ENCODE peak calls at places on chromosome 17, in five cellular contexts. J is GM12891, B is prostate gland, Q is GM12892, D is sigmoid colon. M is an unnamed sample.

GRCh38 chr17:29068828-29069227 is 25.9 kb downstream of the PIPOX start:
- DNase-seq in B (no peak), D (no peak), Q (no peak), J (no peak), M (no peak)

GRCh38 chr17:13135496-13135895 is 117.7 kb upstream of the ELAC2 start:
- DNase-seq in Q (no peak), J (no peak), D (no peak), B (no peak), M (peak)

GRCh38 chr17:57342141-57342540 is 85.8 kb downstream of the MSI2 start:
- DNase-seq in Q (no peak), D (no peak), B (no peak), J (no peak), M (no peak)

GRCh38 chr17:915416-916201 is 64.0 kb downstream of the NXN start:
- DNase-seq in J (no peak), Q (no peak), B (no peak), D (no peak), M (no peak)

GRCh38 chr17:12867726-12868125 is 78.4 kb downstream of the ARHGAP44 start:
- DNase-seq in J (no peak), B (no peak), Q (no peak), D (no peak), M (no peak)

GRCh38 chr17:6505425-6506142 is 50.8 kb downstream of the PITPNM3 start:
- DNase-seq in B (no peak), Q (no peak), D (peak), J (no peak), M (no peak)

GRCh38 chr17:17906418-17907215 is 65.6 kb downstream of the TOM1L2 start:
- DNase-seq in Q (no peak), B (peak), J (no peak), D (peak), M (no peak)

GRCh38 chr17:40068917-40069750 is 6.4 kb downstream of the THRA start:
- DNase-seq in Q (no peak), J (peak), B (peak), D (peak), M (peak)

GRCh38 chr17:31392856-31393748 is 1.6 kb downstream of the RAB11FIP4 start:
- DNase-seq in B (peak), J (no peak), D (no peak), Q (no peak), M (peak)

GRCh38 chr17:67441052-67441738 is 64.1 kb downstream of the PITPNC1 start:
- DNase-seq in B (no peak), D (no peak), J (no peak), Q (no peak), M (peak)

GRCh38 chr17:32266389-32267269 is 997 bp downstream of the RHBDL3 start:
- DNase-seq in B (no peak), D (no peak), J (no peak), Q (no peak), M (no peak)

GRCh38 chr17:18961634-18962493 is 9.9 kb downstream of the SLC5A10 start:
- DNase-seq in J (no peak), Q (peak), D (no peak), B (no peak), M (no peak)

GRCh38 chr17:41917192-41917591 is 1.6 kb downstream of the ACLY start:
- DNase-seq in Q (no peak), J (no peak), B (peak), D (no peak), M (no peak)

GRCh38 chr17:16442594-16443389 is 27.4 kb downstream of the TRPV2 start:
- DNase-seq in J (no peak), D (no peak), Q (no peak), B (no peak), M (no peak)

GRCh38 chr17:48553190-48553547 is 8.3 kb upstream of the HOXB2 start:
- DNase-seq in D (peak), Q (no peak), B (no peak), J (no peak), M (no peak)

GRCh38 chr17:73042809-73043685 is 49.4 kb downstream of the SLC39A11 start:
- DNase-seq in J (no peak), B (no peak), Q (no peak), D (no peak), M (no peak)

GRCh38 chr17:57839571-57839923 is 10.3 kb downstream of the MRPS23 start:
- DNase-seq in B (peak), D (no peak), J (no peak), Q (no peak), M (no peak)

GRCh38 chr17:46832945-46833839 is 14.7 kb upstream of the WNT3 start:
- DNase-seq in J (no peak), D (no peak), Q (no peak), B (peak), M (no peak)

DNA sequence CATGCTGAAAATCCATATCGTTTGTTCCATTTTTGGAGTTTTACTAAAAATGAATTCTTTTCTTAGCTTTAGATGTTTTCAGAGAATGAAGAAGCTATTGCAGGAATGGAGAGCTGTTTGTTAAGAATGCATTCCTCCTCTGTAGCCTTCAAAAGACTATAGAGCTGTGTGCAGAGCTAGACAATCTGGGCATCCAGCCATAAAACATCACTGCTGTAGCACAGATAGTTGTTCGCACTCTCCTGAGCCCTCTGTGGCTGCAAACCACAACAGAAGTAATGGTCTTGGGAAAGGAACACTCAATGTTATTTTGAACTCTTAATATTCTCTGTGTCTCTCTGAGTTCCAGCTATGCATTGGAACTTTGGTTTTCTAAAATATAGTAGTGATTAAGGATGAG is 4.9 kb downstream of the TNRC6C start:
- DNase-seq in J (no peak), Q (no peak), B (peak), D (peak), M (peak)
- TF ChIP-seq POLR2AphosphoS5 in J (no peak), Q (no peak), B (no peak), D (no peak), M (peak)

DNA sequence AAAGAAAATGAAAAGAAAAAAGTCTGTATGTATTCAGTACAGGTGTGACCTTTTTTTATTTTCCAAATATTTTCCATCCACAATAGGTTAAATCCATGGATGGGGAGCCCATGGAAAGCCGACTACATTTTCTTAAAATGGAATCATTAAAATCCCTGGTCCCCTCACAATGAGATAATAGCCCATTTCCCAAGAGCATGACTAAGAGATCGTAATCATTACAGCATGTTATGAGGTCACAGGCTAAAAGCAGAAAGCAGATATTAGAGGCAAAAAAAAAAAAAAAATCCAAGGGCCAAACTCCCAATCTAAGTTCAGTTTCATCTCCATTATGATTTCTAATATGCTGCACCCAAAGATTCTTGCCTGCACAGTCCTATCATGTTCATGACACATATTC is 44.7 kb downstream of the CYTH1 start:
- DNase-seq in Q (no peak), J (no peak), D (no peak), B (no peak), M (no peak)
- TF ChIP-seq POLR2AphosphoS5 in Q (no peak), J (no peak), D (no peak), B (no peak), M (no peak)

GRCh38 chr17:79919164-79919585 is 79.9 kb upstream of the CBX4 start:
- DNase-seq in J (no peak), B (peak), Q (no peak), D (peak), M (no peak)
- TF ChIP-seq POLR2AphosphoS5 in J (no peak), B (peak), Q (no peak), D (no peak), M (peak)

GRCh38 chr17:75154195-75155106 is at the start of gene JPT1:
- DNase-seq in D (peak), B (peak), J (peak), Q (peak), M (peak)

GRCh38 chr17:75163074-75163473 is 8.8 kb upstream of the JPT1 start:
- DNase-seq in D (no peak), J (no peak), B (no peak), Q (no peak), M (no peak)

GRCh38 chr17:75155191-75155601 is 884 bp upstream of the JPT1 start:
- DNase-seq in Q (no peak), D (no peak), B (no peak), J (no peak), M (no peak)

GRCh38 chr17:75160211-75160610 is 5.9 kb upstream of the JPT1 start:
- DNase-seq in B (no peak), J (no peak), Q (no peak), D (no peak), M (no peak)

DNA sequence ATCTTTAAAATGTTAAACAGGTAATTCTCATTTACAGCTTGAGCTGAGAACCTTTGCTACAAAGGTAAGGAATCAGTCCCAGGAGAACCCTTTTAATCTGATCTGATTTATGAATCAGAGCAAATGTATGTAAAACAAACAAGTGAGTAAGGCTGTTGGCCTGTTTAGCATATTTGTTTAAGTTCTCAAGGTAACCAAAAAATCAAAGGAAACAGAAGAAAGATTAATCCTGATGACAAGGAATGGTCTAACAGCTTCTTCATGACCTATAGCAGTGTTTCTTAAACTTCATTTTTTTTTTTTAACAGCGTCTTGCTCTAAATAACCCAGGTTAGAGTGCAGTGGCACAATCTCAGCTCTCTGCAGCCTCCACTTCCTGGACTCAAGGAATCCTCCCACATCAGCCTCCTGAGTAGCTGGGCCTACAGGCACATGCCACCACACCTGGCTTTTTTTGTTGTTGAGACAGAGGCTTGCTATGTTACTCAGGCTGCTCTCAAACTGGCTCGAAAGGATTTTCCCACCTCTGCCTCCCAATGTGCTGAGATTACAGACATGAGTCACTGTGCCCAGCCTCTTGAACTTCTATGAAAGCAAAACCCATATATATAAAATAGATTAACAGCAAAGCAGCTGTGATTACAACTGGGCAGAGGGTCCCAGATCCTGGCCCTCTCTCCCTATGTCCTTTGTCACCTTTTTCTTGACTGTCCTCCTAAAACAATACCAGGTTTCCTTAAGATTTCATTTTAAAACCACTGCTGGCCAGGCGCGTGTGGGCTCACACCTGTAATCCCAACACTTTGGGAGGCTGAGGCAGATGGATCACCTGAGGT is 5.1 kb upstream of the JPT1 start:
- DNase-seq in Q (no peak), B (no peak), D (no peak), J (no peak), M (no peak)
- TF ChIP-seq POLR2AphosphoS5 in Q (no peak), B (no peak), D (no peak), J (no peak), M (no peak)

GRCh38 chr17:80503921-80504320 is 27.5 kb upstream of the NPTX1 start:
- DNase-seq in J (no peak), Q (no peak), B (no peak), D (no peak), M (no peak)

GRCh38 chr17:80503031-80503430 is 26.6 kb upstream of the NPTX1 start:
- DNase-seq in B (no peak), J (no peak), D (no peak), Q (no peak), M (no peak)

GRCh38 chr17:80502578-80502877 is 26.1 kb upstream of the NPTX1 start:
- DNase-seq in Q (no peak), B (no peak), D (no peak), J (no peak), M (no peak)

GRCh38 chr17:80499961-80500665 is 23.7 kb upstream of the NPTX1 start:
- DNase-seq in Q (no peak), D (no peak), J (no peak), B (no peak), M (no peak)

DNA sequence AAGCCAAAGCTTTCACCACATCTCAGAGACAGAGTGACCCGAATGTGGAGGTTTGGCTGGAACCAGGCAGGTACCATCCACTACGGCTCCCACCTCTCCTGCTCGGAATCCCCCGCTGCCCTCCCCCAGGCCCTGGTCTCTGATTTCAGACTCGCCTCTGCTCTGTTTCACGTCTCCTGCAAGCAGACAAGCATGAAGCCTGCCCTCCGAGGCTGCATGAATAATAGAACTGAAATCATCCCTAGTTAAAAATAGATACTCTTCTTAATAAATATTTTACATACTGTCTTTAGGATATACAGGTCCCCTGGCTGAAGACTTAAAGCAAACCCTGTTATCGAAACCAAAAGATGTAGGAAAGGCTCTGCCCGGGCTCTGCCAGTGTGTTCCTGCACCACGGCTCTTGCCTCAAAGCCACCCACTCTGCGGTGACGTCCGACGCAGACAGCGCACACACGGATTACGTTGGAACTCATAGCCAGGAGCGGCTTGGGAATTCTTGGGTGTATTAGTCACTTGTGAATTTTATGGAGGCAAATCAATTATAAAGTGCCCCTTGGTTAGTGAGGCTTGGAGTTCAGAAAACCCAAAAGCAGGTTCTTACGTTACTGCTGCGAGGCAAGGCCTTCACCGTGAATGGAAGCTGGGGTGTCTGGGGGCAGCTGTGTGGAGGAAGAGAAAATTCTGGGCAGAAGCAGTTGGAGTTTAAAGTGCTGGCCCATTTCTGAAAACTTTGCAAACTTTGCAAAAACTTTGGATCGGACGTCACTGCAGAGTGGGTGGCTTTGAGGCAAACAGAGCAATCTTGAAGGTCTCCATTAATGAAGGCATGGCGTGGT is 25.6 kb upstream of the NPTX1 start:
- DNase-seq in B (no peak), D (peak), Q (no peak), J (no peak), M (no peak)
- TF ChIP-seq POLR2AphosphoS5 in B (no peak), D (peak), Q (no peak), J (no peak), M (peak)

DNA sequence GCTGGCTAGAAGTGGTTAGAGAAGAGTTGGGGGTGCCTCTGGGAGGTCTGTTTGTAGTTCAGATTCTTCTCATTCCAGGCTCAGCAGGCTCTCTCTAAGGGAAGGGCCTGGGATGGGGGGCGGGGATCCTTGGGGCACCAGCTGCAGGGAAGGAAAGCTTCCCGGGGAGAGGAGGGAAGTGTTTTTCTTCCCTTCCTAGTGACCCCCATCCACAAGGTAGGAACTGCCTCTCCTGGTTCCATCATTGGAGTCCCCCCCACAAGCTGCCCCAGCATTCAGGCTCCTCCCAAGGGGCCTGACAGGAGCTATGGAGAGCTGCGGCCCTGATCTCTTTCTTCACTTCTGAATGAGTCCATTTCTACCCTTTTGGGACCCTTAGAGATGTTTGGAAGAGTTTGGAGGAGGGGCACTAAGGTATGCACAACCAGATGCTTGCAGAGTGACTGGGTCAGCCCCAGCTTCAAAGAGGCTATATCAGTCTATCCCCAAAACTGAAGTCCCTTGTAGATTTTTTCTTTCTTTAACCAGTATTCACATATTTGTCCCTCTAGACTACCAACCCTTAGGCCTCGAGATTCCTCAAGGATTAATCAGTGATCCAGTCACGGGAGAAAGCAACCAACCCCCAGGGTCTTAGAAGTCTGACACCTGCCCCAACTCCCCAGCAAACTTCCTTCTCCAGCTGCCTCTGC is 13.9 kb upstream of the FZD2 start:
- DNase-seq in D (no peak), Q (no peak), B (no peak), J (no peak), M (no peak)
- TF ChIP-seq POLR2AphosphoS5 in D (no peak), Q (no peak), B (no peak), J (no peak), M (no peak)

GRCh38 chr17:44829558-44830358 is at the start of gene GJC1:
- DNase-seq in B (no peak), J (peak), D (peak), Q (no peak), M (no peak)

GRCh38 chr17:44831270-44831770 is 1.2 kb upstream of the GJC1 start:
- DNase-seq in B (no peak), D (no peak), Q (no peak), J (no peak), M (no peak)

GRCh38 chr17:44828919-44829557 is 1.0 kb downstream of the GJC1 start:
- DNase-seq in D (no peak), Q (no peak), J (no peak), B (no peak), M (no peak)

GRCh38 chr17:44832821-44833220 is 2.7 kb upstream of the GJC1 start:
- DNase-seq in Q (no peak), J (no peak), D (no peak), B (no peak), M (no peak)

GRCh38 chr17:44830359-44831269 is 527 bp upstream of the GJC1 start:
- DNase-seq in D (peak), J (no peak), Q (no peak), B (no peak), M (no peak)
- TF ChIP-seq POLR2AphosphoS5 in D (no peak), J (no peak), Q (no peak), B (no peak), M (no peak)

DNA sequence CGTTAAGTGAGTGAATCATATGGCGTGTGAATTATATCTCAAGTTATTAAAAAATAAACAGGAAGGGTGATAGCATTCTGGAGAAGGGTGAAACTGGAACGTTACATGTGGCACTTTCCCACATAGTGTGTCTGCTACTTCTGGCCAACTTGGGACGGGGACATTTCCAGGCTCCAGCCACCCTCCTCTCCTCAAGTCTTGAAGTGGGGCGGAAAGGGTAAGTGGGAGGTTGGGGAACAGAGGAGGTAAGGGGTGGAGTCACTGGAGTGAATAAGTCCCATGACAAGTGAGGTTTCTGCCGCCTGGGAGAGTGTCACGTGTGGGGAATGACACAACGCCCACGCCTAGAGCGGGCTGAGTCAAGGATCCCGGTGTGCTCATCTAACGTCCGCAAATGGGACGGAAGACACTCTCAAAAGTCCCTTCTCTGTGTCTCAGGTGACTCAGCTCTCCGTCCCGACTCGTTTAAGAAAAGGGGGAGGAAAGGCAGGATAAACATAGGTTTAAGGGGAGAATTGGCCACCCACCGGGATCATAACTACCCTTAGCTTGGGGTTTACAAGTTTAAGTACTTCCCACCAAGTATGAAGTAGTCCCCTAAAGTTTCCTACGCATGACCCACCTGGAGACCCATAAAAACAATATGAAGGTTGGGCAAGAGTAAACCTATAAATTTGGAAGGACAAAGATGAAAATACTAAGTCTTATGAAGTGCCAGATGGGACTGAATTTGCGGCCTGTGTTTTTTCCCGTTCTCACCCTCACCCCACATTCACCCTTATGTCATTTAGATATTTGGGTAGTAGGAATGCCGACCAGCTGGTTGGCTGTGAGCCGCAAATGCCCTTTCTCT is 1.2 kb upstream of the SPAG9 start:
- DNase-seq in Q (peak), B (peak), J (peak), D (peak), M (peak)
- TF ChIP-seq POLR2AphosphoS5 in Q (peak), B (peak), J (peak), D (peak), M (peak)

GRCh38 chr17:5226940-5227878 is 7.5 kb downstream of the SCIMP start:
- DNase-seq in Q (no peak), J (no peak), B (no peak), D (no peak), M (no peak)
- TF ChIP-seq POLR2AphosphoS5 in Q (peak), J (no peak), B (no peak), D (no peak), M (no peak)